ENCODE peak calls at places on chromosomes 11 and 22, in five cellular contexts. One of them, this sample, is unnamed.

GRCh38 chr22:36478966-36479365 is 2.5 kb downstream of the TXN2 start:
- DNase-seq in heart left ventricle: no peak
- DNase-seq in SW 1271: no peak
- DNase-seq in sciatic nerve: no peak
- DNase-seq in H54: no peak
- DNase-seq in this sample: no peak

GRCh38 chr11:3136542-3137455 is 28.3 kb downstream of the OSBPL5 start:
- DNase-seq in heart left ventricle: no peak
- DNase-seq in SW 1271: no peak
- DNase-seq in sciatic nerve: peak
- DNase-seq in H54: no peak
- DNase-seq in this sample: no peak

GRCh38 chr11:64419818-64420485 is 61.0 kb downstream of the RPS6KA4 start:
- DNase-seq in heart left ventricle: peak
- DNase-seq in SW 1271: no peak
- DNase-seq in sciatic nerve: no peak
- DNase-seq in H54: no peak
- DNase-seq in this sample: no peak

GRCh38 chr11:1081601-1082311 is 7.1 kb downstream of the MUC2 start:
- DNase-seq in heart left ventricle: no peak
- DNase-seq in SW 1271: no peak
- DNase-seq in sciatic nerve: peak
- DNase-seq in H54: no peak
- DNase-seq in this sample: no peak

GRCh38 chr22:41517172-41518047 is 26.9 kb downstream of the POLR3H start:
- DNase-seq in heart left ventricle: peak
- DNase-seq in SW 1271: peak
- DNase-seq in sciatic nerve: peak
- DNase-seq in H54: peak
- DNase-seq in this sample: peak

GRCh38 chr11:103729653-103730052 is 306.8 kb upstream of the DDI1 start:
- DNase-seq in heart left ventricle: no peak
- DNase-seq in SW 1271: no peak
- DNase-seq in sciatic nerve: no peak
- DNase-seq in H54: no peak
- DNase-seq in this sample: no peak

GRCh38 chr11:129613076-129613475 is 202.6 kb upstream of the TMEM45B start:
- DNase-seq in heart left ventricle: no peak
- DNase-seq in SW 1271: no peak
- DNase-seq in sciatic nerve: no peak
- DNase-seq in H54: no peak
- DNase-seq in this sample: no peak

GRCh38 chr11:64225608-64226506 is at the start of the genes NUDT22 and TRPT1:
- DNase-seq in heart left ventricle: peak
- DNase-seq in SW 1271: peak
- DNase-seq in sciatic nerve: peak
- DNase-seq in H54: peak
- DNase-seq in this sample: peak

GRCh38 chr11:75114465-75114864 is 17.8 kb upstream of the OR2AT4 start:
- DNase-seq in heart left ventricle: no peak
- DNase-seq in SW 1271: no peak
- DNase-seq in sciatic nerve: no peak
- DNase-seq in H54: no peak
- DNase-seq in this sample: no peak

GRCh38 chr22:47107431-47107830 is 345.0 kb downstream of the TBC1D22A start:
- DNase-seq in heart left ventricle: no peak
- DNase-seq in SW 1271: peak
- DNase-seq in sciatic nerve: no peak
- DNase-seq in H54: peak
- DNase-seq in this sample: peak

GRCh38 chr22:46586531-46587011 is 33.6 kb upstream of the GRAMD4 start:
- DNase-seq in heart left ventricle: no peak
- DNase-seq in SW 1271: no peak
- DNase-seq in sciatic nerve: no peak
- DNase-seq in H54: no peak
- DNase-seq in this sample: no peak

GRCh38 chr11:68150029-68150428 is 28.8 kb upstream of the CHKA start:
- DNase-seq in heart left ventricle: no peak
- DNase-seq in SW 1271: no peak
- DNase-seq in sciatic nerve: no peak
- DNase-seq in H54: peak
- DNase-seq in this sample: no peak

GRCh38 chr11:46520971-46521745 is 72.7 kb downstream of the AMBRA1 start:
- DNase-seq in heart left ventricle: no peak
- DNase-seq in SW 1271: peak
- DNase-seq in sciatic nerve: no peak
- DNase-seq in H54: peak
- DNase-seq in this sample: peak

GRCh38 chr22:23178512-23179254 is 1.6 kb upstream of the BCR start:
- DNase-seq in heart left ventricle: peak
- DNase-seq in SW 1271: peak
- DNase-seq in sciatic nerve: peak
- DNase-seq in H54: peak
- DNase-seq in this sample: peak

GRCh38 chr11:102770191-102770590 is 10.2 kb downstream of the MMP10 start:
- DNase-seq in heart left ventricle: no peak
- DNase-seq in SW 1271: no peak
- DNase-seq in sciatic nerve: no peak
- DNase-seq in H54: no peak
- DNase-seq in this sample: no peak

GRCh38 chr11:18067372-18067771 is 21.3 kb upstream of the TPH1 start:
- DNase-seq in heart left ventricle: no peak
- DNase-seq in SW 1271: no peak
- DNase-seq in sciatic nerve: no peak
- DNase-seq in H54: no peak
- DNase-seq in this sample: no peak

GRCh38 chr22:39612811-39613548 is 42.4 kb downstream of the CACNA1I start:
- DNase-seq in heart left ventricle: no peak
- DNase-seq in SW 1271: no peak
- DNase-seq in sciatic nerve: no peak
- DNase-seq in H54: no peak
- DNase-seq in this sample: no peak

GRCh38 chr22:44869196-44869595 is 116.8 kb downstream of the ARHGAP8 start:
- DNase-seq in heart left ventricle: no peak
- DNase-seq in SW 1271: no peak
- DNase-seq in sciatic nerve: no peak
- DNase-seq in H54: peak
- DNase-seq in this sample: no peak

GRCh38 chr11:126879516-126879915 is 121.1 kb downstream of the KIRREL3 start:
- DNase-seq in heart left ventricle: no peak
- DNase-seq in SW 1271: no peak
- DNase-seq in sciatic nerve: no peak
- DNase-seq in H54: no peak
- DNase-seq in this sample: no peak

GRCh38 chr11:119478711-119479285 is 55.8 kb upstream of the THY1 start:
- DNase-seq in heart left ventricle: no peak
- DNase-seq in SW 1271: no peak
- DNase-seq in sciatic nerve: no peak
- DNase-seq in H54: no peak
- DNase-seq in this sample: peak

GRCh38 chr11:56271092-56271491 is 2.9 kb upstream of the OR5T1 start:
- DNase-seq in heart left ventricle: no peak
- DNase-seq in SW 1271: no peak
- DNase-seq in sciatic nerve: no peak
- DNase-seq in H54: no peak
- DNase-seq in this sample: no peak

GRCh38 chr22:46149493-46149997 is 781 bp upstream of the PPARA start:
- DNase-seq in heart left ventricle: peak
- DNase-seq in SW 1271: peak
- DNase-seq in sciatic nerve: peak
- DNase-seq in H54: peak
- DNase-seq in this sample: no peak

GRCh38 chr11:75275581-75275980 is 35.0 kb downstream of the TPBGL start:
- DNase-seq in heart left ventricle: peak
- DNase-seq in SW 1271: no peak
- DNase-seq in sciatic nerve: peak
- DNase-seq in H54: no peak
- DNase-seq in this sample: no peak

GRCh38 chr22:20114506-20115475 is 1.1 kb upstream of the RANBP1 start:
- DNase-seq in heart left ventricle: no peak
- DNase-seq in SW 1271: no peak
- DNase-seq in sciatic nerve: no peak
- DNase-seq in H54: no peak
- DNase-seq in this sample: no peak

GRCh38 chr11:47317078-47317828 is 35.2 kb downstream of the MYBPC3 start:
- DNase-seq in heart left ventricle: no peak
- DNase-seq in SW 1271: no peak
- DNase-seq in sciatic nerve: peak
- DNase-seq in H54: no peak
- DNase-seq in this sample: no peak

GRCh38 chr11:123325535-123325934 is 104.5 kb upstream of the GRAMD1B start:
- DNase-seq in heart left ventricle: no peak
- DNase-seq in SW 1271: no peak
- DNase-seq in sciatic nerve: no peak
- DNase-seq in H54: no peak
- DNase-seq in this sample: no peak

GRCh38 chr22:35862697-35863096 is 145.0 kb downstream of the APOL5 start:
- DNase-seq in heart left ventricle: no peak
- DNase-seq in SW 1271: no peak
- DNase-seq in sciatic nerve: no peak
- DNase-seq in H54: no peak
- DNase-seq in this sample: no peak

GRCh38 chr11:14420223-14420622 is 61.2 kb upstream of the RRAS2 start:
- DNase-seq in heart left ventricle: no peak
- DNase-seq in SW 1271: no peak
- DNase-seq in sciatic nerve: no peak
- DNase-seq in H54: no peak
- DNase-seq in this sample: no peak

GRCh38 chr11:88042238-88043032 is 132.8 kb downstream of the RAB38 start:
- DNase-seq in heart left ventricle: no peak
- DNase-seq in SW 1271: no peak
- DNase-seq in sciatic nerve: no peak
- DNase-seq in H54: no peak
- DNase-seq in this sample: no peak

GRCh38 chr11:31649129-31649528 is 139.6 kb downstream of the ELP4 start:
- DNase-seq in heart left ventricle: no peak
- DNase-seq in SW 1271: no peak
- DNase-seq in sciatic nerve: no peak
- DNase-seq in H54: no peak
- DNase-seq in this sample: no peak